ENCODE peak calls at places on chromosomes 3 and 15, in seven cellular contexts. V is RWPE2, K is lung, Q is DND-41, M is stomach, F is AG04450, S is Panc1. B is an unnamed sample.
A peak's percentile ranks its signal among the peaks of the same experiment; 100 is the strongest.

GRCh38 chr3:12179441-12179840 is 20.7 kb upstream of the TIMP4 start:
- DNase-seq in Q (no peak), K (no peak), M (no peak), F (no peak), V (no peak), S (no peak), B (no peak)

GRCh38 chr3:140903196-140903595 is 38.4 kb upstream of the SLC25A36 start:
- DNase-seq in K (no peak), Q (no peak), F (no peak), S (no peak), V (no peak), M (no peak), B (no peak)

GRCh38 chr3:75192065-75192658 is 472.0 kb upstream of the FRG2C start:
- DNase-seq in K (peak; percentile 32), Q (peak; percentile 62), M (peak; percentile 28), F (no peak), S (peak; percentile 12), V (no peak), B (peak; percentile 14)

GRCh38 chr3:168121175-168121853 is 25.6 kb upstream of the GOLIM4 start:
- DNase-seq in F (no peak), V (no peak), M (peak; percentile 27), S (no peak), K (no peak), Q (no peak), B (no peak)

GRCh38 chr15:94747510-94747909 is 516.1 kb downstream of the MCTP2 start:
- DNase-seq in S (no peak), F (no peak), V (no peak), Q (no peak), K (no peak), M (no peak), B (no peak)

GRCh38 chr15:37682304-37682703 is 252.1 kb upstream of the TMCO5A start:
- DNase-seq in F (no peak), Q (no peak), M (no peak), S (no peak), V (no peak), K (no peak), B (no peak)

GRCh38 chr15:37134699-37135131 is 34.4 kb upstream of the MEIS2 start:
- DNase-seq in Q (no peak), K (no peak), V (no peak), F (no peak), S (no peak), M (no peak), B (peak; percentile 25)

GRCh38 chr3:46284981-46285683 is 42.9 kb downstream of the CCR3 start:
- DNase-seq in K (no peak), S (no peak), Q (no peak), V (no peak), F (no peak), M (no peak), B (peak; percentile 17)

GRCh38 chr15:77606142-77607034 is 26.3 kb downstream of the LINGO1 start:
- DNase-seq in Q (no peak), S (no peak), V (no peak), F (no peak), M (no peak), K (no peak), B (no peak)

GRCh38 chr3:154095832-154096421 is 25.3 kb upstream of the ARHGEF26 start:
- DNase-seq in F (peak; percentile 4), K (no peak), M (no peak), V (no peak), S (no peak), Q (no peak), B (no peak)

GRCh38 chr15:62879770-62880169 is 162.8 kb upstream of the TPM1 start:
- DNase-seq in Q (no peak), S (no peak), V (no peak), M (no peak), K (no peak), F (no peak), B (no peak)

GRCh38 chr3:105466072-105466471 is 99.4 kb downstream of the ALCAM start:
- DNase-seq in Q (no peak), M (no peak), V (no peak), F (no peak), K (no peak), S (no peak), B (no peak)

GRCh38 chr3:115470254-115470653 is 153.1 kb upstream of the GAP43 start:
- DNase-seq in Q (no peak), K (no peak), S (no peak), V (no peak), F (no peak), M (no peak), B (no peak)

GRCh38 chr15:40782609-40783227 is 12.9 kb downstream of the C15orf62 start:
- DNase-seq in Q (peak; percentile 69), V (peak; percentile 93), K (peak; percentile 79), M (peak; percentile 90), F (no peak), S (peak; percentile 35), B (peak; percentile 79)

GRCh38 chr3:186352369-186352768 is 9.7 kb downstream of the DGKG start:
- DNase-seq in V (no peak), K (no peak), M (no peak), S (no peak), Q (no peak), F (no peak), B (no peak)

GRCh38 chr3:43287514-43287913 is 1.2 kb downstream of the SNRK start:
- DNase-seq in V (no peak), M (no peak), S (no peak), F (no peak), K (no peak), Q (no peak), B (no peak)

GRCh38 chr3:46112296-46112695 is 85.0 kb upstream of the XCR1 start:
- DNase-seq in K (no peak), V (no peak), Q (no peak), M (no peak), F (no peak), S (no peak), B (no peak)

GRCh38 chr15:66580643-66581042 is 14.8 kb upstream of the LCTL start:
- DNase-seq in M (no peak), S (no peak), V (no peak), K (no peak), Q (no peak), F (no peak), B (no peak)

GRCh38 chr15:40939909-40940801 is 11.0 kb downstream of the DLL4 start:
- DNase-seq in K (no peak), V (peak; percentile 70), S (no peak), Q (no peak), F (no peak), M (no peak), B (no peak)

DNA sequence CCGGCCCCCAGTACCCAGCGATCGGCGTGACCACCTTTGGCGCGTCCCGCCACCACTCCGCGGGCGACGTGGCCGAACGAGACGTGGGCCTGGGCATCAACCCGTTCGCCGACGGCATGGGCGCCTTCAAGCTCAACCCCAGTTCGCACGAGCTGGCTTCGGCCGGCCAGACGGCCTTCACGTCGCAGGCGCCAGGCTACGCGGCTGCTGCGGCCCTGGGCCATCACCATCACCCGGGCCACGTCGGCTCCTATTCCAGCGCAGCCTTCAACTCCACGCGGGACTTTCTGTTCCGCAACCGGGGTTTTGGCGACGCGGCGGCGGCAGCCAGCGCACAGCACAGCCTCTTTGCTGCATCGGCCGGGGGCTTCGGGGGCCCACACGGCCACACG is 957 bp downstream of the ZIC1 start:
- DNase-seq in S (no peak), F (no peak), M (no peak), V (no peak), Q (no peak), K (no peak), B (no peak)
- H3K4me3 ChIP-seq in S (no peak overlapping the region), F (no peak overlapping the region), M (peak overlapping the region; percentile 40), V (no peak overlapping the region), Q (no peak overlapping the region), K (no peak overlapping the region), B (no peak overlapping the region)

DNA sequence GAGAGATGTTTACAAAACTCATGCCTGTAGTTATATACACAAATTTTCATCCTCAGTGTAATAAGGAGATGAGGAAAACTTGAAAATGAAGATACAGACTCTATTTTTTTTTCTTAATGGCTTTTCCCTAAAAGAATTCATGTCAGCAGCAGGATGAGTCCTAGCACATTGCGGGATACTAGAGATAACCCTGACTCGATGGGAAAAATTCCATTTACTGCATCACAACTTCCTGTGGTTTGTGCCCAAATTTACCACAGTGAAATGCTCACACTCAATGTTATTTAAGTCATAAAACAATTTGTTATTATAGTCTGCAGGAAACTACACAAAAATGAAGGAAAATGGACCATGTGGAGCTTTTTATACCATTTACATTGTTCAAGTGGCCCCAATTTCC is 581.9 kb upstream of the ZNF717 start:
- DNase-seq in S (no peak), K (no peak), V (no peak), F (peak; percentile 42), M (no peak), Q (no peak), B (no peak)
- H3K9me3 ChIP-seq in S (no peaks in the 10 kb centered on the region), K (no peaks in the 10 kb centered on the region), V (no peaks in the 10 kb centered on the region), F (no peaks in the 10 kb centered on the region), M (no peaks in the 10 kb centered on the region), Q (no peaks in the 10 kb centered on the region), B (peaks cover 5% of the 10 kb centered on the region)

GRCh38 chr3:37138816-37139215 is 35.6 kb downstream of the LRRFIP2 start:
- DNase-seq in F (no peak), M (no peak), S (no peak), K (no peak), Q (no peak), V (no peak), B (no peak)
- H3K27ac ChIP-seq in F (no peak overlapping the region), M (no peak overlapping the region), S (no peak overlapping the region), K (no peak overlapping the region), Q (no peak overlapping the region), V (no peak overlapping the region), B (no peak overlapping the region)

DNA sequence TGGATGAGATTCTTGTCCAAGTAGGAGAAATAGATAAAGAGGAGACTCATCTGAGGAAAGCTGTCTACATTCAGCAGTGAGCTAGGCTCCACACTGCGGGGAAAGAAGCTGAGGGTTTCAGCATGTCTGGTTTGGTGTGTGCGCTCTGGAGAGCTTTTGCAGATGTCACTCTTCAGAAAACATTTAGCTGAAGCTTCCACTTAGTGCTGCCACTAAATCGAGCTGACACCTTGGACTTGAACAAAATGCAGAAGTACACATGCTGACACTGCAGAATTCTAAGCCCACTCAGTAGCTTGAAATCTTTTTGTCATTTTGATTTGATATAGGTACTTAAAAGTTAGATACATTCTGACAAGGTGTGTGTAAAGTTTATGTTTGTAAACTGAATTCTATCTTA is 32.3 kb upstream of the CRTC3 start:
- DNase-seq in S (no peak), K (no peak), Q (no peak), F (no peak), M (no peak), V (no peak), B (no peak)
- H3K4me3 ChIP-seq in S (no peak overlapping the region), K (no peak overlapping the region), Q (no peak overlapping the region), F (no peak overlapping the region), M (no peak overlapping the region), V (no peak overlapping the region), B (no peak overlapping the region)

DNA sequence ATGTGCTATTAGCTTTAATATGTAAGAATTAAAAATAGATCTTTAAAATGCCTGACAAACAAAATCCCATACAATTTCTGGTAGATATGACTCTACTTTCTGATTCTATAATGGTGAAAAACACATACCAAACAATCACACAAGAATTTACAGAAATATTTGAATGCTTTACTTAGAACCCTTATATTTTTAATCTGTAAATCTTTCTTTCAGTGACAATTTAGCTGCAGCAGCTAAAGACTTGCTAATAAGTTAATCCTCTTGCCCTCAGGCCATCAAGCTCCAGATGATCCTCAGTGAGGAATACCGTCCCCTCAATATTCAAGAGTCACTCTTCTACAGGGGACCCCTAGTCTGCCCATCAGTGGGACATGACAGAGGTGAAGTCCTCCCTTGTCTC is 55.6 kb downstream of the C3orf80 start:
- DNase-seq in M (no peak), Q (no peak), K (no peak), V (no peak), S (no peak), F (no peak), B (no peak)
- H3K9me3 ChIP-seq in M (no peaks in the 10 kb centered on the region), Q (no peaks in the 10 kb centered on the region), K (no peaks in the 10 kb centered on the region), V (no peaks in the 10 kb centered on the region), S (no peaks in the 10 kb centered on the region), F (no peaks in the 10 kb centered on the region), B (no peaks in the 10 kb centered on the region)

B was measured in CD4-positive, CD25-positive, alpha-beta regulatory T cell.